ENCODE peak calls at places on chromosome 2, in five cellular contexts. W, L, U, F and O are unnamed samples.

GRCh38 chr2:225806105-225806504 is 406.6 kb downstream of the NYAP2 start:
- DNase-seq in W (no peak), L (no peak), U (no peak), F (no peak), O (no peak)

GRCh38 chr2:205722538-205722878 is 40.2 kb downstream of the NRP2 start:
- DNase-seq in W (no peak), L (no peak), U (no peak), F (no peak), O (no peak)

GRCh38 chr2:189305291-189305943 is 125.9 kb upstream of the COL5A2 start:
- DNase-seq in W (peak), L (no peak), U (no peak), F (peak), O (no peak)

GRCh38 chr2:587371-587960 is 89.7 kb downstream of the TMEM18 start:
- DNase-seq in W (no peak), L (no peak), U (no peak), F (no peak), O (no peak)

GRCh38 chr2:21041943-21042707 is 1.7 kb downstream of the APOB start:
- DNase-seq in W (peak), L (no peak), U (no peak), F (no peak), O (no peak)

GRCh38 chr2:112048887-112049286 is 6.2 kb upstream of the TMEM87B start:
- DNase-seq in W (peak), L (no peak), U (peak), F (peak), O (no peak)

GRCh38 chr2:109437325-109438090 is 176.3 kb downstream of the SEPTIN10 start:
- DNase-seq in W (no peak), L (peak), U (no peak), F (no peak), O (no peak)

GRCh38 chr2:76610451-76610850 is 899.7 kb upstream of the GCFC2 start:
- DNase-seq in W (no peak), L (no peak), U (no peak), F (no peak), O (no peak)

GRCh38 chr2:200703132-200703925 is 108.4 kb upstream of the BZW1 start:
- DNase-seq in W (peak), L (no peak), U (peak), F (peak), O (peak)

GRCh38 chr2:46479265-46479664 is at the start of gene TMEM247:
- DNase-seq in W (no peak), L (no peak), U (no peak), F (no peak), O (no peak)

GRCh38 chr2:165293439-165294420 is 54.5 kb downstream of the SCN2A start:
- DNase-seq in W (peak), L (no peak), U (peak), F (peak), O (peak)

GRCh38 chr2:20223345-20224190 is 1.4 kb downstream of the SDC1 start:
- DNase-seq in W (peak), L (peak), U (no peak), F (peak), O (no peak)